ENCODE peak calls at places on chromosomes 16 and 17, in four cellular contexts. J, N, X and I are unnamed samples.

GRCh38 chr17:8225813-8226535 is 15.6 kb upstream of the AURKB start:
- DNase-seq in J (peak), N (peak), X (peak), I (no peak)

GRCh38 chr17:50603340-50603739 is 31.3 kb upstream of the ABCC3 start:
- DNase-seq in J (no peak), N (no peak), X (peak), I (peak)

GRCh38 chr17:79810138-79811027 is 13.5 kb upstream of the CBX8 start:
- DNase-seq in J (no peak), N (peak), X (peak), I (peak)

GRCh38 chr16:74226361-74226979 is 70.1 kb upstream of the PSMD7 start:
- DNase-seq in J (no peak), N (no peak), X (no peak), I (no peak)

GRCh38 chr16:75011634-75012307 is 12.9 kb downstream of the ZNRF1 start:
- DNase-seq in J (peak), N (no peak), X (peak), I (no peak)

GRCh38 chr16:55809851-55810250 is 23.0 kb downstream of the CES1 start:
- DNase-seq in J (no peak), N (no peak), X (no peak), I (no peak)

GRCh38 chr17:17811381-17812210 is 25.2 kb downstream of the SREBF1 start:
- DNase-seq in J (no peak), N (no peak), X (no peak), I (peak)

GRCh38 chr17:40325156-40326013 is 16.4 kb downstream of the RARA start:
- DNase-seq in J (no peak), N (no peak), X (no peak), I (no peak)

GRCh38 chr17:76076765-76077581 is 2.0 kb upstream of the ZACN start:
- DNase-seq in J (no peak), N (peak), X (no peak), I (no peak)

GRCh38 chr17:79707931-79708891 is 22.5 kb upstream of the ENPP7 start:
- DNase-seq in J (no peak), N (peak), X (peak), I (peak)

GRCh38 chr17:79353016-79353415 is 257.8 kb downstream of the RBFOX3 start:
- DNase-seq in J (no peak), N (no peak), X (no peak), I (no peak)

GRCh38 chr17:48740537-48740936 is 12.0 kb upstream of the HOXB13 start:
- DNase-seq in J (no peak), N (no peak), X (no peak), I (no peak)

GRCh38 chr16:10521681-10522274 is 58.6 kb downstream of the EMP2 start:
- DNase-seq in J (no peak), N (peak), X (peak), I (peak)

GRCh38 chr16:29784157-29784556 is 6.1 kb downstream of the ZG16 start:
- DNase-seq in J (no peak), N (no peak), X (no peak), I (no peak)

GRCh38 chr17:12983986-12984932 is 33.6 kb downstream of the ELAC2 start:
- DNase-seq in J (no peak), N (no peak), X (no peak), I (no peak)

GRCh38 chr16:79610771-79611170 is 10.2 kb upstream of the MAF start:
- DNase-seq in J (no peak), N (no peak), X (no peak), I (no peak)
- TF ChIP-seq BRCA1 in J (no peak), N (no peak), X (no peak), I (no peak)

GRCh38 chr16:22144520-22144919 is 17.8 kb upstream of the SDR42E2 start:
- DNase-seq in J (no peak), N (no peak), X (no peak), I (no peak)

GRCh38 chr16:22139008-22139407 is 23.3 kb upstream of the SDR42E2 start:
- DNase-seq in J (no peak), N (no peak), X (no peak), I (no peak)

GRCh38 chr16:22138482-22138881 is 23.8 kb upstream of the SDR42E2 start:
- DNase-seq in J (no peak), N (no peak), X (no peak), I (no peak)

GRCh38 chr16:22139732-22140131 is 22.6 kb upstream of the SDR42E2 start:
- DNase-seq in J (no peak), N (no peak), X (no peak), I (no peak)

GRCh38 chr16:22141746-22142145 is 20.6 kb upstream of the SDR42E2 start:
- DNase-seq in J (no peak), N (peak), X (peak), I (peak)
- TF ChIP-seq BRCA1 in J (no peak), N (no peak), X (no peak), I (no peak)

GRCh38 chr17:57811633-57812280 is 38.1 kb downstream of the MRPS23 start:
- DNase-seq in J (no peak), N (no peak), X (peak), I (no peak)
- TF ChIP-seq BRCA1 in J (no peak), N (no peak), X (no peak), I (no peak)

GRCh38 chr17:74318391-74318790 is 7.6 kb upstream of the KIF19 start:
- DNase-seq in J (no peak), N (no peak), X (no peak), I (no peak)
- TF ChIP-seq BRCA1 in J (no peak), N (no peak), X (no peak), I (no peak)